ENCODE peak calls at places on chromosomes 5 and 9, in six cellular contexts. D, K, L, E, I and S are unnamed samples.
A peak's percentile ranks its signal among the peaks of the same experiment; 100 is the strongest.

GRCh38 chr5:121962347-121962670 is 534 bp downstream of the SRFBP1 start:
- DNase-seq in D (no peak), K (no peak), L (no peak), E (peak; percentile 23), I (no peak), S (no peak)

GRCh38 chr9:672833-673232 is 168.7 kb upstream of the DMRT1 start:
- DNase-seq in D (no peak), K (no peak), L (no peak), E (no peak), I (no peak), S (no peak)

GRCh38 chr9:5043381-5043780 is 58.3 kb downstream of the JAK2 start:
- DNase-seq in D (no peak), K (no peak), L (no peak), E (no peak), I (no peak), S (no peak)

GRCh38 chr5:66149950-66150349 is 5.8 kb downstream of the SREK1 start:
- DNase-seq in D (no peak), K (no peak), L (no peak), E (no peak), I (no peak), S (no peak)

GRCh38 chr9:655875-656274 is 185.6 kb upstream of the DMRT1 start:
- DNase-seq in D (no peak), K (no peak), L (no peak), E (no peak), I (no peak), S (no peak)

GRCh38 chr5:152634596-152634995 is 229.5 kb upstream of the NMUR2 start:
- DNase-seq in D (no peak), K (no peak), L (no peak), E (no peak), I (no peak), S (no peak)

GRCh38 chr5:57538341-57538955 is 55.8 kb upstream of the ACTBL2 start:
- DNase-seq in D (no peak), K (no peak), L (peak; percentile 29), E (no peak), I (no peak), S (no peak)

GRCh38 chr9:107644774-107645463 is 155.3 kb upstream of the KLF4 start:
- DNase-seq in D (no peak), K (no peak), L (no peak), E (no peak), I (no peak), S (no peak)

GRCh38 chr5:6734781-6735180 is 21.5 kb downstream of the TENT4A start:
- DNase-seq in D (no peak), K (no peak), L (no peak), E (no peak), I (no peak), S (no peak)